ENCODE peak calls at places on chromosome 3, in five cellular contexts. D, P, O, C and X are unnamed samples.

GRCh38 chr3:30186741-30187219 is 419.6 kb upstream of the TGFBR2 start:
- DNase-seq in D (no peak), P (no peak), O (no peak), C (no peak), X (no peak)

GRCh38 chr3:141091416-141091815 is 40.3 kb downstream of the SPSB4 start:
- DNase-seq in D (no peak), P (no peak), O (no peak), C (no peak), X (no peak)

GRCh38 chr3:139930201-139930600 is 4.8 kb upstream of the CLSTN2 start:
- DNase-seq in D (no peak), P (no peak), O (no peak), C (no peak), X (no peak)

GRCh38 chr3:35383719-35384555 is 255.4 kb upstream of the ARPP21 start:
- DNase-seq in D (no peak), P (no peak), O (no peak), C (no peak), X (no peak)

GRCh38 chr3:165217739-165218138 is 21.6 kb upstream of the SLITRK3 start:
- DNase-seq in D (no peak), P (no peak), O (no peak), C (no peak), X (no peak)

GRCh38 chr3:72445827-72446405 is 402.3 kb downstream of the SHQ1 start:
- DNase-seq in D (no peak), P (no peak), O (no peak), C (no peak), X (no peak)

GRCh38 chr3:18030371-18030870 is 288.0 kb upstream of the TBC1D5 start:
- DNase-seq in D (no peak), P (no peak), O (no peak), C (no peak), X (no peak)

GRCh38 chr3:194686816-194687637 is 1.3 kb downstream of the FAM43A start:
- DNase-seq in D (peak; percentile 70), P (no peak), O (no peak), C (peak; percentile 75), X (no peak)

GRCh38 chr3:194487289-194488006 is 646 bp upstream of the ATP13A3 start:
- DNase-seq in D (peak; percentile 43), P (no peak), O (no peak), C (peak; percentile 42), X (no peak)